ENCODE peak calls at places on chromosomes 16 and 17, in four cellular contexts. B, L, D and H are unnamed samples.

GRCh38 chr17:49977463-49978389 is 8.7 kb downstream of the DLX4 start:
- DNase-seq in D (no peak), L (no peak), B (no peak), H (no peak)

GRCh38 chr16:69725480-69726312 is 664 bp downstream of the NQO1 start:
- DNase-seq in L (peak; percentile 35), B (no peak), D (no peak), H (no peak)

GRCh38 chr17:76716146-76716833 is 5.5 kb upstream of the MXRA7 start:
- DNase-seq in L (peak; percentile 82), B (no peak), D (no peak), H (no peak)

GRCh38 chr16:1216296-1216619 is 8.8 kb downstream of the TPSG1 start:
- DNase-seq in D (no peak), L (no peak), B (no peak), H (no peak)

GRCh38 chr16:67166035-67166882 is 1.7 kb downstream of the HSF4 start:
- DNase-seq in L (no peak), D (no peak), B (no peak), H (no peak)

GRCh38 chr17:66915204-66915611 is 49.3 kb upstream of the CACNG4 start:
- DNase-seq in L (peak; percentile 62), B (no peak), D (peak; percentile 35), H (no peak)

GRCh38 chr16:60127196-60127595 is 1393.1 kb upstream of the GOT2 start:
- DNase-seq in L (no peak), B (no peak), D (no peak), H (no peak)

GRCh38 chr17:15143524-15143923 is 121.6 kb downstream of the PMP22 start:
- DNase-seq in B (peak; percentile 13), D (no peak), L (no peak), H (no peak)

GRCh38 chr17:29973005-29973404 is 31.6 kb downstream of the EFCAB5 start:
- DNase-seq in B (no peak), D (no peak), L (no peak), H (no peak)

GRCh38 chr17:79036181-79036580 is 12.2 kb downstream of the C1QTNF1 start:
- DNase-seq in L (no peak), B (no peak), D (no peak), H (no peak)

DNA sequence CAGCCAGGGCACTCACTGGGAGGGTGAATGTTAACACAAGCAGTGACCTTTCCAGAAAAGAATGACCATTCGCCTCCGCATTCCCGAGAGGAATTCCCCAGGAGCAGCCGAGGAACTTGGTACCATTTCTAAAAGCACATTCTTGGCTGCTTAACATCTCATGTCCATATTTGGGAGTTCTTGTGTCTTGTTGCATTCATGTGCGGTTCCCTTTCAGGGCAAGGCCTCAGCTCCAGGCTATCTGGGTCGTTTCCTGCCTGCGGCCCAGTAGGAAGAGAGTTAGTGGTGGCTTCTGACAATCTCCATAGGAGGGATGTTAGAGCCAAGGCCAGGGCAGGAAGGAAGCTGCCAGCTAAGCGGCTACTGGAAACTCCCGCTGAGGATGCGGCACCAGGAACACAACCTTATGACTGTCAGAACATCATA is 27.9 kb upstream of the MEAK7 start:
- DNase-seq in B (no peak), L (peak; percentile 84), D (peak; percentile 90), H (peak; percentile 97)
- H3K27ac ChIP-seq in B (no peak overlapping the region), L (peak overlapping the region; percentile 81), D (peak overlapping the region; percentile 81), H (peak overlapping the region; percentile 87)

GRCh38 chr17:64056269-64057005 is 36.0 kb upstream of the ICAM2 start:
- DNase-seq in D (no peak), L (no peak), B (peak; percentile 35), H (no peak)
- H3K4me1 ChIP-seq in D (no peaks in the 10 kb centered on the region), L (no peaks in the 10 kb centered on the region), B (peaks cover 7% of the 10 kb centered on the region), H (no peaks in the 10 kb centered on the region)

GRCh38 chr16:79589495-79590134 is 10.9 kb downstream of the MAF start:
- DNase-seq in B (no peak), L (peak; percentile 76), D (no peak), H (no peak)
- H3K27ac ChIP-seq in B (no peak overlapping the region), L (no peak overlapping the region), D (no peak overlapping the region), H (no peak overlapping the region)

DNA sequence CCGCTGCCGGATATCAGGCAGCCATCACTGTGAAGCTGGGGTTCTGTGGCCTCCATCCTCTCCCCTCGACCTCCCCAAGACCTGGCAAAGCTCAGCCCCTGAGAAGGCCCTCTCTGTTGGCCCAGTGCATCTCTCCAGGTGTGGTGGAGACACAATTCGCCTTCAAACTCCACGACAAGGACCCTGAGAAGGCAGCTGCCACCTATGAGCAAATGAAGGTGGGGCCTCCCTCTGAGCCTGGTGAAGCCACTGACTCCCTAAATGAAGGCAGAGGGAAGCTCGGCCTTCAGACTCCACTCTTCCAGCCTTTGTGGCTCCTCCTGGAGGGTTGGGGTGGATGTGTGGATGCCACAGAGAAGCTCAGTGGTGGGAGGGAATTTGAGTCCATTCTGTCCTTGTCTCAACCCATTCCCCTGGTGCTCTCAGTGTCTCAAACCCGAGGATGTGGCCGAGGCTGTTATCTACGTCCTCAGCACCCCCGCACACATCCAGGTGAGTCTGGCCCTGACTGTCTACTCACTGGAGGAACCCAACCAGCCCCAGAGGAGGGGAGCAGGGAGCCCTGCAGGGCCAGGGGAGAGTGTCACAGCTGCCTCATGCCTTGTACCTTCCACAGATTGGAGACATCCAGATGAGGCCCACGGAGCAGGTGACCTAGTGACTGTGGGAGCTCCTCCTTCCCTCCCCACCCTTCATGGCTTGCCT is 1.7 kb upstream of the MRM1 start:
- DNase-seq in D (no peak), L (no peak), B (no peak), H (no peak)
- H3K4me1 ChIP-seq in D (peaks cover 15% of the 10 kb centered on the region), L (peaks cover 16% of the 10 kb centered on the region), B (peaks cover 2% of the 10 kb centered on the region), H (peaks cover 26% of the 10 kb centered on the region)

GRCh38 chr17:34242553-34242952 is 12.5 kb upstream of the CCL2 start:
- DNase-seq in L (no peak), D (no peak), B (no peak), H (no peak)
- H3K27ac ChIP-seq in L (peak overlapping the region; percentile 80), D (no peak overlapping the region), B (no peak overlapping the region), H (no peak overlapping the region)

GRCh38 chr17:68292689-68293040 is 1.4 kb downstream of the ARSG start:
- DNase-seq in L (no peak), B (no peak), D (no peak), H (no peak)
- H3K4me1 ChIP-seq in L (peaks cover 28% of the 10 kb centered on the region), B (peaks cover 8% of the 10 kb centered on the region), D (peaks cover 47% of the 10 kb centered on the region), H (no peaks in the 10 kb centered on the region)

DNA sequence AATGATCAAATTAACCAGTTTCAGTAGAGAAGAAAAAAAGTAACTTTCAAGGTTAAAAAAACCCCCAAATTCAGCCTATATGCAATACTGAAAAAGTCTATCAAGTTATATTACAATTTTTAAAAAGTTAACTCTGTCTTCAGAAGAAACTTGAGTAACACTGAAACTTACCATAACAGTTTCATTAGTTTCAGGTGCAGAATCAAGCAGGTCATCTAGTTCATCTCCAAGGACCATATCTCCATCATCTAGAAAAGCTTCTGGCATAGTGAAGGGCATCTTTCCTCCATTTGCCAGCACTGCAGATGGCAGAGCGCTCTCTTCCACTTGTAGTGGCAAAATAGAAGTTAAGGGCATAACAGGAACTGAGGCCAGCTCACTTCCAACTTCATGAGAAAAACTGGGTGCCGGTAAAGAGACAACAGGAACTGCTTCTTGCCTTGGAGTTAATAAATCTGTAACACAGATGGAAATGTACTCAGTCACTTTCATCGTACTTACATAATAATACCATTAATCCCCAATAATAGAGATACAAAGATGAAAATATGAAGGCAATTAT is 22.9 kb downstream of the ZC3H7A start:
- DNase-seq in L (no peak), B (no peak), D (no peak), H (no peak)
- H3K27ac ChIP-seq in L (no peak overlapping the region), B (no peak overlapping the region), D (no peak overlapping the region), H (no peak overlapping the region)